ENCODE peak calls at places on chromosomes 2 and 18, in six cellular contexts. A is aorta, L is neural progenitor cell, G is stomach, T is MM.1S, X is coronary artery. W is an unnamed sample.
A peak's percentile ranks its signal among the peaks of the same experiment; 100 is the strongest.

GRCh38 chr2:52639692-52640091 is 1127.9 kb upstream of the CHAC2 start:
- DNase-seq in G (no peak), X (no peak), L (no peak), A (no peak), T (peak; percentile 30), W (no peak)

GRCh38 chr18:48713302-48713701 is 174.5 kb downstream of the CTIF start:
- DNase-seq in T (no peak), A (peak; percentile 50), X (no peak), L (no peak), G (no peak), W (no peak)

GRCh38 chr2:70890469-70891065 is 45.1 kb upstream of the ATP6V1B1 start:
- DNase-seq in L (no peak), G (peak; percentile 7), A (no peak), X (no peak), T (no peak), W (no peak)

GRCh38 chr2:109129356-109129920 is 433 bp downstream of the SH3RF3 start:
- DNase-seq in X (no peak), T (peak; percentile 44), G (no peak), A (peak; percentile 60), L (peak; percentile 66), W (no peak)

GRCh38 chr2:11319939-11320338 is 24.5 kb downstream of the ROCK2 start:
- DNase-seq in X (no peak), A (no peak), L (no peak), T (no peak), G (no peak), W (no peak)

GRCh38 chr2:240439698-240440151 is 4.3 kb downstream of the GPC1 start:
- DNase-seq in G (no peak), L (no peak), T (no peak), A (peak; percentile 46), X (no peak), W (peak; percentile 55)

GRCh38 chr18:24400587-24400986 is 3.0 kb upstream of the OSBPL1A start:
- DNase-seq in A (no peak), L (no peak), T (no peak), G (no peak), X (no peak), W (no peak)

GRCh38 chr18:79501006-79501405 is 105.3 kb downstream of the NFATC1 start:
- DNase-seq in L (no peak), A (no peak), T (no peak), G (no peak), X (no peak), W (no peak)

GRCh38 chr2:178279636-178280035 is 85.3 kb downstream of the OSBPL6 start:
- DNase-seq in L (no peak), G (no peak), T (no peak), A (no peak), X (no peak), W (no peak)

GRCh38 chr18:36284671-36285295 is 12.7 kb upstream of the FHOD3 start:
- DNase-seq in A (no peak), X (no peak), T (peak; percentile 64), G (no peak), L (peak; percentile 78), W (peak; percentile 45)

GRCh38 chr2:147197754-147198153 is 647.1 kb upstream of the ACVR2A start:
- DNase-seq in G (no peak), T (no peak), L (no peak), X (no peak), A (no peak), W (no peak)

GRCh38 chr2:142557391-142557790 is 320.1 kb upstream of the KYNU start:
- DNase-seq in A (no peak), G (no peak), L (no peak), T (no peak), X (no peak), W (no peak)

DNA sequence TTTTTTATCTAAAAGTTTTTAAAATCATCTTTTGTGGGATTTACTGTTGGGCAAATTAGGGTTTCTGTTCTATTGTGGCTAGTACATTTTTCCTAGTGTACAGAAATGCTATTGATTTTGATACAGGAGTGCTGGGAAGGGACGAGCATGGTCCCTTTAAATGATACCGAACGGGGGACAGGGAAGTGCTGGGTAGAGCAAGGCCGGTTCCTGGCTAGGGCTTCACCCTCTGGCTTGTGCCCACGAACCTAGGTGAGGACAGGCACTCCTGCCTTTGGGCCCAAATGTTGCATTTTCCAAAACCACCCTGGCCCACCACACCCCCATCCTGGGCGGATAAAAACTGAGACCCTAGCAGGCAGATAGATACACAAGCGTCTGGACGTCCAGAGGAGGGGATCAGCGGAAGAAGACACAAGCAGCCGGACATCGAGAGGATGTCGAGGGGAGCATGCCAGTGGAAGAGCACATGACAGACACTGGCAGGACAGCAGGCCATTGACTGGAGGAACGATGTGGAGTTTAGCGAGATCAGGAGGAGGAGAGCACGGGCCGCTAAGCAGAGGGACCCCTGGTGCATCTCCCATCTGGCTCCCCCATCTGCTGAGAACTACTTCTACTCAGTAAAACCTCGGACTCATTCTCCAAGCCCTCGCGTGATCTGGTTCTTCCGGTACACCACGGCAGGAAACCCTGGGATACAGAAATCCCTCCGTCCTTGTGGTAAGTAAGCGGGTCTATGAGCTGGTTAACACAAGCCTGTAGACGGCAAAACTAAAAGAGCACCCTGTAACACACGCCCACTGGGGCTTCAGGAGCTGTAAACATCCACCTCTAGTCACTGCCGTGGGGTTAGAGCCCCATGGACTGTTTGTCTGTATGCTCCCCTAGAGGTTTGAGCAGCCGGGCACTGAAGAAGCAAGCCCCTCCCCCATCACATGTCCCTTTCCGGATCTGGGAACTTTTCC is 13.5 kb upstream of the CALCRL start:
- DNase-seq in A (peak; percentile 63), X (no peak), G (no peak), T (no peak), L (peak; percentile 16), W (no peak)
- H3K4me3 ChIP-seq in A (no peak overlapping the region), X (peak overlapping the region; percentile 56), G (peak overlapping the region; percentile 17), T (no peak overlapping the region), L (peak overlapping the region; percentile 27), W (no peak overlapping the region)

GRCh38 chr2:113226462-113226861 is 52.3 kb downstream of the PAX8 start:
- DNase-seq in X (no peak), L (no peak), T (no peak), A (peak; percentile 3), G (no peak), W (no peak)
- H3K27ac ChIP-seq in X (no peak overlapping the region), L (no peak overlapping the region), T (no peak overlapping the region), A (no peak overlapping the region), G (no peak overlapping the region), W (no peak overlapping the region)

DNA sequence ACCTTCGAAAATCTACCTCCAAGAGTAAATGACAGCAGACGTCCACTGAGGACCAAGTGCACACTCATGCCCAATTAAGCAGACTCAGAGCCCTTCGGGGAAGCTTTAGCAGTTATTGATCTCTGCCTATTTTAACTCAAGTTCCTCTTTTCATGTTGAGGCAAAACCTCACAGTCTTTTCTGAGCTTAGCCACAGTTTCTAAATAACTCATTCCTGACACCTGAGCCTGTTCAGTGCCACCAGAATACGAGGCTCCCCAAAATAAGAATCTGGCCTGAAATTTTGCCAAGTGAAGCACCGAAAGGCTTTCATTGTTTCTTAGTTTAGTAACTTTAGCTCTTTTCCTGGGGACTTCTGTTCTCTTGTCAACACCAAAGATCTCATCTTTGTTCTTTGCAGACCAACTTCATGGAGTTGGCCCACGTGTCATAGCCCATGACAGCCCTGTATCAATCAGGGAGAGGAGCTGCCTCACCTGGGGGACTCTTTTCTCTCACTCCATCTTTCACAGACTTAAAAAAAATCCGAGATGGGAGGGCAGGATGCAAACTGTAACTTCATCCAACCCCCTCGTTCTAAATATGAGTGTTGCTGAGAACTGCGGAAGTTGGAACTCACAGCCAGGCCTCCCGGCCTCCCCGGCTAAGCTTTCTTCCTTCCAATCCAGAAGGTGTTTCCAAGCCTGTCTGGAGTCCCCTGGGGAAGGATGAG is 22.2 kb downstream of the INPP5D start:
- DNase-seq in T (peak; percentile 25), X (peak; percentile 57), G (no peak), A (no peak), L (no peak), W (peak; percentile 33)
- H3K4me3 ChIP-seq in T (no peak overlapping the region), X (no peak overlapping the region), G (no peak overlapping the region), A (no peak overlapping the region), L (no peak overlapping the region), W (no peak overlapping the region)

GRCh38 chr18:26614374-26614773 is 66.0 kb upstream of the KCTD1 start:
- DNase-seq in G (no peak), X (no peak), T (no peak), L (peak; percentile 15), A (no peak), W (no peak)

GRCh38 chr18:26621161-26622026 is 73.0 kb upstream of the KCTD1 start:
- DNase-seq in L (peak; percentile 72), G (peak; percentile 59), X (no peak), T (peak; percentile 68), A (no peak), W (peak; percentile 43)

GRCh38 chr18:26618130-26618529 is 69.8 kb upstream of the KCTD1 start:
- DNase-seq in G (no peak), L (no peak), T (no peak), X (no peak), A (no peak), W (no peak)

GRCh38 chr18:26617151-26617554 is 68.8 kb upstream of the KCTD1 start:
- DNase-seq in X (no peak), A (no peak), T (no peak), L (no peak), G (no peak), W (no peak)

DNA sequence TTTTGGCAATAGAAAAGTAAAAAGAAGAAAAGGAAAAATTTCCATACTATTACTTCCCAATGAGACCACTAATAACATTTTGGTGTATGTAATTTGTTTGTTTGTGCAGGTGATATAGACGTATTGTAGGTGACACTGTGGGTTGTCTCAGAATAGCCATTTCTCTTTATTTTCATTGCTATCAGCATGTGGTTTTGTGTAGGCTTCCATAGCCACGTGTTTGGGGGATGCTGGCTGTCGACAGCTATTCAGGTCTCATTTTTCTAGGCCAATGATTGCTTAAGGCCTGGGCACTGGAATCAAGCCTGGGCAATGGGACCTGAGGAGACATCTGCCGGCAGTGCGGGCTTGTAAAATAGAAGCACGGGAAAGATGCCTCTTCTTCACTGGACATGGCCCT is 71.0 kb upstream of the KCTD1 start:
- DNase-seq in G (no peak), A (no peak), T (no peak), X (no peak), L (no peak), W (no peak)
- H3K27ac ChIP-seq in G (no peak overlapping the region), A (no peak overlapping the region), T (no peak overlapping the region), X (no peak overlapping the region), L (no peak overlapping the region), W (no peak overlapping the region)

W was measured in tibial artery.